ENCODE peak calls at places on chromosomes 16 and 17, in seven cellular contexts. One of them, this sample, is unnamed.

GRCh38 chr16:73204359-73205152 is 156.6 kb upstream of the ZFHX3 start:
- DNase-seq in osteocyte: peak; percentile 69
- DNase-seq in heart left ventricle: no peak
- DNase-seq in thoracic aorta: no peak
- DNase-seq in epithelial cell of esophagus: no peak
- DNase-seq in A673: no peak
- DNase-seq in bronchial epithelial cell: no peak
- DNase-seq in this sample: no peak

GRCh38 chr17:61235001-61235820 is 164.4 kb upstream of the TBX2 start:
- DNase-seq in osteocyte: no peak
- DNase-seq in thoracic aorta: no peak
- DNase-seq in epithelial cell of esophagus: no peak
- DNase-seq in bronchial epithelial cell: no peak
- DNase-seq in heart left ventricle: no peak
- DNase-seq in A673: no peak
- DNase-seq in this sample: no peak

GRCh38 chr16:67648764-67649407 is 3.9 kb downstream of the CARMIL2 start:
- DNase-seq in heart left ventricle: no peak
- DNase-seq in bronchial epithelial cell: no peak
- DNase-seq in epithelial cell of esophagus: no peak
- DNase-seq in osteocyte: no peak
- DNase-seq in A673: no peak
- DNase-seq in thoracic aorta: no peak
- DNase-seq in this sample: no peak

GRCh38 chr17:81305051-81305630 is 10.0 kb upstream of the SLC38A10 start:
- DNase-seq in epithelial cell of esophagus: no peak
- DNase-seq in bronchial epithelial cell: no peak
- DNase-seq in heart left ventricle: no peak
- DNase-seq in thoracic aorta: no peak
- DNase-seq in osteocyte: no peak
- DNase-seq in A673: no peak
- DNase-seq in this sample: no peak

GRCh38 chr17:30961213-30962188 is 9.3 kb upstream of the RNF135 start:
- DNase-seq in thoracic aorta: no peak
- DNase-seq in bronchial epithelial cell: peak; percentile 17
- DNase-seq in epithelial cell of esophagus: peak; percentile 17
- DNase-seq in heart left ventricle: no peak
- DNase-seq in A673: no peak
- DNase-seq in osteocyte: no peak
- DNase-seq in this sample: no peak

GRCh38 chr17:40058151-40058784 is 4.1 kb upstream of the MED24 start:
- DNase-seq in heart left ventricle: peak; percentile 6
- DNase-seq in A673: no peak
- DNase-seq in osteocyte: no peak
- DNase-seq in thoracic aorta: no peak
- DNase-seq in epithelial cell of esophagus: no peak
- DNase-seq in bronchial epithelial cell: no peak
- DNase-seq in this sample: no peak

GRCh38 chr17:4375039-4375748 is 8.7 kb upstream of the UBE2G1 start:
- DNase-seq in epithelial cell of esophagus: no peak
- DNase-seq in osteocyte: no peak
- DNase-seq in bronchial epithelial cell: no peak
- DNase-seq in thoracic aorta: no peak
- DNase-seq in A673: no peak
- DNase-seq in heart left ventricle: peak; percentile 10
- DNase-seq in this sample: no peak

GRCh38 chr16:54359555-54359954 is 73.0 kb upstream of the IRX3 start:
- DNase-seq in epithelial cell of esophagus: no peak
- DNase-seq in bronchial epithelial cell: no peak
- DNase-seq in heart left ventricle: no peak
- DNase-seq in osteocyte: no peak
- DNase-seq in A673: no peak
- DNase-seq in thoracic aorta: no peak
- DNase-seq in this sample: no peak

GRCh38 chr16:27355610-27356009 is 41.8 kb downstream of the IL4R start:
- DNase-seq in bronchial epithelial cell: peak; percentile 22
- DNase-seq in epithelial cell of esophagus: peak; percentile 34
- DNase-seq in thoracic aorta: no peak
- DNase-seq in A673: peak; percentile 71
- DNase-seq in osteocyte: no peak
- DNase-seq in heart left ventricle: no peak
- DNase-seq in this sample: no peak

GRCh38 chr16:62035115-62036092 is 834 bp downstream of the CDH8 start:
- DNase-seq in thoracic aorta: no peak
- DNase-seq in bronchial epithelial cell: no peak
- DNase-seq in A673: peak; percentile 85
- DNase-seq in heart left ventricle: peak; percentile 41
- DNase-seq in epithelial cell of esophagus: no peak
- DNase-seq in osteocyte: peak; percentile 85
- DNase-seq in this sample: peak; percentile 70

GRCh38 chr17:58411408-58411894 is 5.9 kb downstream of the RNF43 start:
- DNase-seq in heart left ventricle: no peak
- DNase-seq in osteocyte: no peak
- DNase-seq in bronchial epithelial cell: peak; percentile 78
- DNase-seq in epithelial cell of esophagus: peak; percentile 81
- DNase-seq in A673: no peak
- DNase-seq in thoracic aorta: no peak
- DNase-seq in this sample: no peak

GRCh38 chr16:75288596-75289120 is 37.2 kb upstream of the BCAR1 start:
- DNase-seq in osteocyte: no peak
- DNase-seq in heart left ventricle: no peak
- DNase-seq in thoracic aorta: no peak
- DNase-seq in bronchial epithelial cell: no peak
- DNase-seq in A673: no peak
- DNase-seq in epithelial cell of esophagus: no peak
- DNase-seq in this sample: no peak

GRCh38 chr17:38926290-38927070 is 1.1 kb downstream of the LASP1NB start:
- DNase-seq in epithelial cell of esophagus: no peak
- DNase-seq in heart left ventricle: no peak
- DNase-seq in A673: no peak
- DNase-seq in osteocyte: peak; percentile 59
- DNase-seq in thoracic aorta: no peak
- DNase-seq in bronchial epithelial cell: no peak
- DNase-seq in this sample: no peak

GRCh38 chr17:65785109-65785508 is 223.7 kb upstream of the AXIN2 start:
- DNase-seq in epithelial cell of esophagus: peak; percentile 86
- DNase-seq in A673: peak; percentile 59
- DNase-seq in osteocyte: no peak
- DNase-seq in thoracic aorta: no peak
- DNase-seq in bronchial epithelial cell: peak; percentile 94
- DNase-seq in heart left ventricle: no peak
- DNase-seq in this sample: no peak

GRCh38 chr16:28289106-28289505 is 3.2 kb upstream of the SBK1 start:
- DNase-seq in A673: no peak
- DNase-seq in thoracic aorta: no peak
- DNase-seq in epithelial cell of esophagus: no peak
- DNase-seq in osteocyte: no peak
- DNase-seq in bronchial epithelial cell: no peak
- DNase-seq in heart left ventricle: no peak
- DNase-seq in this sample: no peak

GRCh38 chr16:66924527-66925321 is 611 bp downstream of the RRAD start:
- DNase-seq in epithelial cell of esophagus: no peak
- DNase-seq in osteocyte: no peak
- DNase-seq in heart left ventricle: peak; percentile 75
- DNase-seq in thoracic aorta: no peak
- DNase-seq in A673: no peak
- DNase-seq in bronchial epithelial cell: no peak
- DNase-seq in this sample: no peak

GRCh38 chr16:84963046-84963445 is 48.3 kb downstream of the ZDHHC7 start:
- DNase-seq in heart left ventricle: no peak
- DNase-seq in epithelial cell of esophagus: no peak
- DNase-seq in thoracic aorta: no peak
- DNase-seq in bronchial epithelial cell: no peak
- DNase-seq in osteocyte: no peak
- DNase-seq in A673: no peak
- DNase-seq in this sample: no peak

GRCh38 chr16:4496305-4496704 is 20.1 kb downstream of the HMOX2 start:
- DNase-seq in epithelial cell of esophagus: peak; percentile 83
- DNase-seq in osteocyte: no peak
- DNase-seq in bronchial epithelial cell: peak; percentile 88
- DNase-seq in heart left ventricle: no peak
- DNase-seq in A673: no peak
- DNase-seq in thoracic aorta: no peak
- DNase-seq in this sample: no peak

GRCh38 chr16:66107661-66108060 is 258.8 kb upstream of the CDH5 start:
- DNase-seq in epithelial cell of esophagus: peak; percentile 53
- DNase-seq in bronchial epithelial cell: peak; percentile 77
- DNase-seq in thoracic aorta: no peak
- DNase-seq in A673: no peak
- DNase-seq in osteocyte: no peak
- DNase-seq in heart left ventricle: no peak
- DNase-seq in this sample: no peak

GRCh38 chr16:87680272-87680644 is 78.0 kb downstream of the JPH3 start:
- DNase-seq in heart left ventricle: no peak
- DNase-seq in epithelial cell of esophagus: no peak
- DNase-seq in thoracic aorta: no peak
- DNase-seq in A673: no peak
- DNase-seq in bronchial epithelial cell: no peak
- DNase-seq in osteocyte: no peak
- DNase-seq in this sample: no peak

GRCh38 chr16:87681990-87682570 is 79.8 kb downstream of the JPH3 start:
- DNase-seq in heart left ventricle: no peak
- DNase-seq in epithelial cell of esophagus: peak; percentile 40
- DNase-seq in osteocyte: no peak
- DNase-seq in bronchial epithelial cell: peak; percentile 28
- DNase-seq in A673: peak; percentile 20
- DNase-seq in thoracic aorta: no peak
- DNase-seq in this sample: no peak

GRCh38 chr16:87677830-87678229 is 75.5 kb downstream of the JPH3 start:
- DNase-seq in heart left ventricle: no peak
- DNase-seq in osteocyte: no peak
- DNase-seq in bronchial epithelial cell: no peak
- DNase-seq in thoracic aorta: no peak
- DNase-seq in A673: no peak
- DNase-seq in epithelial cell of esophagus: no peak
- DNase-seq in this sample: no peak

GRCh38 chr16:87679593-87680271 is 77.4 kb downstream of the JPH3 start:
- DNase-seq in epithelial cell of esophagus: no peak
- DNase-seq in thoracic aorta: no peak
- DNase-seq in A673: no peak
- DNase-seq in heart left ventricle: no peak
- DNase-seq in osteocyte: no peak
- DNase-seq in bronchial epithelial cell: no peak
- DNase-seq in this sample: no peak

GRCh38 chr16:87678618-87679017 is 76.3 kb downstream of the JPH3 start:
- DNase-seq in epithelial cell of esophagus: no peak
- DNase-seq in osteocyte: no peak
- DNase-seq in A673: no peak
- DNase-seq in bronchial epithelial cell: no peak
- DNase-seq in heart left ventricle: no peak
- DNase-seq in thoracic aorta: no peak
- DNase-seq in this sample: no peak
- TF ChIP-seq CTCF in epithelial cell of esophagus: no peak
- TF ChIP-seq CTCF in osteocyte: no peak
- TF ChIP-seq CTCF in A673: no peak
- TF ChIP-seq CTCF in bronchial epithelial cell: peak; percentile 16
- TF ChIP-seq CTCF in heart left ventricle: no peak
- TF ChIP-seq CTCF in thoracic aorta: no peak
- TF ChIP-seq CTCF in this sample: no peak

DNA sequence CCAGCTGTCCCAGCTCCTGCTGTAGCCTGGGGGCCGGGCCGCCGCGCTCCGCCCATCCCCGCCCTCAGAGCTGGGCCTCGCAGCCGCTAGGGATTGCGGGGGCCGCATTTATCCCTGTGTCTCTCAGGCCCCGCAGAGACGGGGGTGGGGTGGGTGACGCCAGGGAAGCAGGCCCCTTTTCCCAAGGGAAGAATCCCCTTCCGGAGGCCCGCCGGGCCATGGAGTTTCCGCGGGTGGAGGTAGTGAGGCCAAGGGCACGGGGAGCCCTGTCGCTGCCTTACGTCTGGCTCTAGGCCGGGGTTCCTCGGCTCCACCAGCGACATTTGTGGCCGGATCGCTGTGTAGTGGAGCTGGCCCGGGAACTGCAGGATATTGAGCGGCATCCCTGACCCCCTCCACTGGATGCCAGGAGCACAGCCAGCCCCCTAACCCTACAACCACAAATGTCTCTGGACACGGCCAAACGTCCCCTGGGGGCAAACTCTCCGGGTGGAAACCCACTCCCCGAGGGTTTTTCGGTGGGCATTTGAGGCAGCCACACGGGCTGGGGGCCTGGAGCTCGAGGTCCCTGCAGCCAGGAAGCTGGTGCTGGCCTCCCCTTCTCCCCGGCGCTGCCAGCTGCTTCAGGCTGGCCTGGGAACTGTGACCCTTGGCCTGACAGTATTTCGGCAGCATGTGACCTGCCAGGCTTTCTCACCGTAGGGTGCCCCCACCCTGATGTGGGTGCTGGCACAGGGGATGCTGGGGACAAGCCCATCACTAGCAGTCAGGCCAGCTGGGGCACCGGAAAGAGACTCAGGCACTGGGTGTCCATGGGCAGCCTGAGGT is 12.0 kb upstream of the CD300A start:
- DNase-seq in thoracic aorta: peak; percentile 74
- DNase-seq in heart left ventricle: no peak
- DNase-seq in osteocyte: peak; percentile 95
- DNase-seq in A673: peak; percentile 94
- DNase-seq in epithelial cell of esophagus: peak; percentile 55
- DNase-seq in bronchial epithelial cell: peak; percentile 47
- DNase-seq in this sample: peak; percentile 92
- TF ChIP-seq CTCF in thoracic aorta: peak; percentile 34
- TF ChIP-seq CTCF in heart left ventricle: peak; percentile 37
- TF ChIP-seq CTCF in osteocyte: no peak
- TF ChIP-seq CTCF in A673: no peak
- TF ChIP-seq CTCF in epithelial cell of esophagus: no peak
- TF ChIP-seq CTCF in bronchial epithelial cell: no peak
- TF ChIP-seq CTCF in this sample: peak; percentile 31

DNA sequence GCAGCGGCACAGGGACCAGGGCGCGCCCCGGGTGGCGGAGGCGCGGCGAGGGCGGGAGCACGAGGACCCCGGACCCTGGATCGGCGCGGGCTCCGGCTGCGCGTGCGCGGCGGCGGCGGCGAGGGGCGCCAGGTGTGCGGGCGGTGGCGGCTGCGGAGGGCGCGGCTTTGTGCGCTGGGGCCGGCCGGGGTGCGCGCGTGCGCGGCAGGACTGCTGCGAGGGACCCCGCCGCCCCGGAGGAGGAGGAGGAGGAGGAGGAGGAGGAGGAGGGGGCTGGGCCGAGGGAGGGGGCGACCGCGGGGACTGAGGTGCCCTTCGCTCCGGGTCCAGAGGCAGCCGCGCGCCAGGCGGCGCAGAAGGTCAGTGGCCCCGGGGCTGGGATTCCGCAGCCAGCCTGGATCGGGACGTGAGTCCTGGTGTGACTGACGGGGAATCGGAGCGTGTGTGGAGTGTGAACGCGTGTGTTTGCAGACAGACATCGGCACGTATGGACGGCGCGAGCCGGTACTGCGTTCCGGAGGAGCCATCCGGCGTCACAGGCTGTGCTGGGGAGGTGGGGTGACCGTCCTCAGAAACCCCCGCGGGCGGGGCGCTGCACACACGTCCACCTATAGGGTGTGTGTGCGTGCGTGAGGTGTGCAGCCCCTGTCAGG is 19.5 kb upstream of the RAP1GAP2 start:
- DNase-seq in bronchial epithelial cell: no peak
- DNase-seq in A673: no peak
- DNase-seq in heart left ventricle: no peak
- DNase-seq in thoracic aorta: no peak
- DNase-seq in epithelial cell of esophagus: peak; percentile 13
- DNase-seq in osteocyte: no peak
- DNase-seq in this sample: no peak
- TF ChIP-seq CTCF in bronchial epithelial cell: no peak
- TF ChIP-seq CTCF in A673: no peak
- TF ChIP-seq CTCF in heart left ventricle: no peak
- TF ChIP-seq CTCF in thoracic aorta: no peak
- TF ChIP-seq CTCF in epithelial cell of esophagus: no peak
- TF ChIP-seq CTCF in osteocyte: no peak
- TF ChIP-seq CTCF in this sample: no peak

GRCh38 chr17:45129426-45129939 is 2.8 kb downstream of the PLCD3 start:
- DNase-seq in bronchial epithelial cell: no peak
- DNase-seq in osteocyte: no peak
- DNase-seq in epithelial cell of esophagus: peak; percentile 47
- DNase-seq in heart left ventricle: peak; percentile 62
- DNase-seq in A673: no peak
- DNase-seq in thoracic aorta: no peak
- DNase-seq in this sample: no peak
- TF ChIP-seq CTCF in bronchial epithelial cell: no peak
- TF ChIP-seq CTCF in osteocyte: no peak
- TF ChIP-seq CTCF in epithelial cell of esophagus: no peak
- TF ChIP-seq CTCF in heart left ventricle: no peak
- TF ChIP-seq CTCF in A673: no peak
- TF ChIP-seq CTCF in thoracic aorta: no peak
- TF ChIP-seq CTCF in this sample: no peak